ENCODE peak calls at places on chromosomes 3 and 15, in ten cellular contexts. One of them, this sample, is unnamed.

GRCh38 chr3:71523628-71524027 is 59.9 kb downstream of the FOXP1 start:
- DNase-seq in GM13977: no peak
- DNase-seq in activated T-cell treated with anti-CD3 and anti-CD28 coated beads, Interleukin-2, amount 50 U/mL, for 48 hours: no peak
- DNase-seq in mesothelial cell of epicardium: no peak
- DNase-seq in lung: no peak
- DNase-seq in fibroblast of the conjunctiva: no peak
- DNase-seq in IMR-90: no peak
- DNase-seq in CD4-positive, alpha-beta memory T cell: no peak
- DNase-seq in stimulated activated CD4-positive, alpha-beta T cell treated with anti-CD3 and anti-CD28 coated beads, Interleukin-2, amount 100 ng/mL, for 48 hours: no peak
- DNase-seq in aorta: no peak
- DNase-seq in this sample: peak

GRCh38 chr3:111802700-111803099 is 56.4 kb upstream of the PHLDB2 start:
- DNase-seq in stimulated activated CD4-positive, alpha-beta T cell treated with anti-CD3 and anti-CD28 coated beads, Interleukin-2, amount 100 ng/mL, for 48 hours: no peak
- DNase-seq in CD4-positive, alpha-beta memory T cell: no peak
- DNase-seq in aorta: no peak
- DNase-seq in lung: no peak
- DNase-seq in mesothelial cell of epicardium: no peak
- DNase-seq in IMR-90: no peak
- DNase-seq in activated T-cell treated with anti-CD3 and anti-CD28 coated beads, Interleukin-2, amount 50 U/mL, for 48 hours: no peak
- DNase-seq in GM13977: no peak
- DNase-seq in fibroblast of the conjunctiva: no peak
- DNase-seq in this sample: no peak

GRCh38 chr3:26281284-26281977 is 341.1 kb upstream of the LRRC3B start:
- DNase-seq in aorta: no peak
- DNase-seq in mesothelial cell of epicardium: no peak
- DNase-seq in IMR-90: no peak
- DNase-seq in lung: no peak
- DNase-seq in GM13977: no peak
- DNase-seq in activated T-cell treated with anti-CD3 and anti-CD28 coated beads, Interleukin-2, amount 50 U/mL, for 48 hours: no peak
- DNase-seq in stimulated activated CD4-positive, alpha-beta T cell treated with anti-CD3 and anti-CD28 coated beads, Interleukin-2, amount 100 ng/mL, for 48 hours: no peak
- DNase-seq in CD4-positive, alpha-beta memory T cell: no peak
- DNase-seq in fibroblast of the conjunctiva: no peak
- DNase-seq in this sample: no peak

GRCh38 chr3:151903501-151903991 is 30.1 kb downstream of the SUCNR1 start:
- DNase-seq in CD4-positive, alpha-beta memory T cell: no peak
- DNase-seq in lung: no peak
- DNase-seq in stimulated activated CD4-positive, alpha-beta T cell treated with anti-CD3 and anti-CD28 coated beads, Interleukin-2, amount 100 ng/mL, for 48 hours: no peak
- DNase-seq in fibroblast of the conjunctiva: peak
- DNase-seq in IMR-90: peak
- DNase-seq in mesothelial cell of epicardium: no peak
- DNase-seq in GM13977: no peak
- DNase-seq in activated T-cell treated with anti-CD3 and anti-CD28 coated beads, Interleukin-2, amount 50 U/mL, for 48 hours: no peak
- DNase-seq in aorta: no peak
- DNase-seq in this sample: peak

GRCh38 chr3:58049143-58049785 is 41.0 kb downstream of the FLNB start:
- DNase-seq in mesothelial cell of epicardium: peak
- DNase-seq in activated T-cell treated with anti-CD3 and anti-CD28 coated beads, Interleukin-2, amount 50 U/mL, for 48 hours: no peak
- DNase-seq in CD4-positive, alpha-beta memory T cell: no peak
- DNase-seq in IMR-90: peak
- DNase-seq in GM13977: no peak
- DNase-seq in stimulated activated CD4-positive, alpha-beta T cell treated with anti-CD3 and anti-CD28 coated beads, Interleukin-2, amount 100 ng/mL, for 48 hours: no peak
- DNase-seq in fibroblast of the conjunctiva: peak
- DNase-seq in lung: peak
- DNase-seq in aorta: no peak
- DNase-seq in this sample: peak

GRCh38 chr15:48794697-48795134 is 16.2 kb downstream of the CEP152 start:
- DNase-seq in lung: no peak
- DNase-seq in CD4-positive, alpha-beta memory T cell: no peak
- DNase-seq in aorta: no peak
- DNase-seq in GM13977: peak
- DNase-seq in activated T-cell treated with anti-CD3 and anti-CD28 coated beads, Interleukin-2, amount 50 U/mL, for 48 hours: no peak
- DNase-seq in IMR-90: peak
- DNase-seq in fibroblast of the conjunctiva: no peak
- DNase-seq in stimulated activated CD4-positive, alpha-beta T cell treated with anti-CD3 and anti-CD28 coated beads, Interleukin-2, amount 100 ng/mL, for 48 hours: no peak
- DNase-seq in mesothelial cell of epicardium: no peak
- DNase-seq in this sample: peak

GRCh38 chr3:16369247-16369646 is 104.2 kb downstream of the OXNAD1 start:
- DNase-seq in stimulated activated CD4-positive, alpha-beta T cell treated with anti-CD3 and anti-CD28 coated beads, Interleukin-2, amount 100 ng/mL, for 48 hours: no peak
- DNase-seq in activated T-cell treated with anti-CD3 and anti-CD28 coated beads, Interleukin-2, amount 50 U/mL, for 48 hours: no peak
- DNase-seq in mesothelial cell of epicardium: no peak
- DNase-seq in aorta: no peak
- DNase-seq in GM13977: no peak
- DNase-seq in IMR-90: no peak
- DNase-seq in CD4-positive, alpha-beta memory T cell: no peak
- DNase-seq in lung: no peak
- DNase-seq in fibroblast of the conjunctiva: no peak
- DNase-seq in this sample: no peak

GRCh38 chr3:8993331-8993730 is 30.1 kb upstream of the RAD18 start:
- DNase-seq in activated T-cell treated with anti-CD3 and anti-CD28 coated beads, Interleukin-2, amount 50 U/mL, for 48 hours: no peak
- DNase-seq in IMR-90: no peak
- DNase-seq in CD4-positive, alpha-beta memory T cell: no peak
- DNase-seq in mesothelial cell of epicardium: no peak
- DNase-seq in stimulated activated CD4-positive, alpha-beta T cell treated with anti-CD3 and anti-CD28 coated beads, Interleukin-2, amount 100 ng/mL, for 48 hours: no peak
- DNase-seq in fibroblast of the conjunctiva: no peak
- DNase-seq in aorta: no peak
- DNase-seq in GM13977: no peak
- DNase-seq in lung: no peak
- DNase-seq in this sample: no peak

GRCh38 chr3:31974454-31974853 is 6.6 kb downstream of the OSBPL10 start:
- DNase-seq in stimulated activated CD4-positive, alpha-beta T cell treated with anti-CD3 and anti-CD28 coated beads, Interleukin-2, amount 100 ng/mL, for 48 hours: no peak
- DNase-seq in activated T-cell treated with anti-CD3 and anti-CD28 coated beads, Interleukin-2, amount 50 U/mL, for 48 hours: no peak
- DNase-seq in aorta: no peak
- DNase-seq in CD4-positive, alpha-beta memory T cell: no peak
- DNase-seq in mesothelial cell of epicardium: no peak
- DNase-seq in GM13977: no peak
- DNase-seq in lung: no peak
- DNase-seq in IMR-90: peak
- DNase-seq in fibroblast of the conjunctiva: peak
- DNase-seq in this sample: no peak

GRCh38 chr15:78605201-78605600 is 15.6 kb downstream of the CHRNA3 start:
- DNase-seq in lung: no peak
- DNase-seq in GM13977: no peak
- DNase-seq in mesothelial cell of epicardium: no peak
- DNase-seq in CD4-positive, alpha-beta memory T cell: no peak
- DNase-seq in aorta: no peak
- DNase-seq in stimulated activated CD4-positive, alpha-beta T cell treated with anti-CD3 and anti-CD28 coated beads, Interleukin-2, amount 100 ng/mL, for 48 hours: no peak
- DNase-seq in activated T-cell treated with anti-CD3 and anti-CD28 coated beads, Interleukin-2, amount 50 U/mL, for 48 hours: no peak
- DNase-seq in IMR-90: no peak
- DNase-seq in fibroblast of the conjunctiva: no peak
- DNase-seq in this sample: no peak

GRCh38 chr3:193903976-193904375 is 232.0 kb upstream of the HES1 start:
- DNase-seq in CD4-positive, alpha-beta memory T cell: no peak
- DNase-seq in aorta: no peak
- DNase-seq in lung: no peak
- DNase-seq in IMR-90: no peak
- DNase-seq in GM13977: no peak
- DNase-seq in activated T-cell treated with anti-CD3 and anti-CD28 coated beads, Interleukin-2, amount 50 U/mL, for 48 hours: no peak
- DNase-seq in fibroblast of the conjunctiva: no peak
- DNase-seq in stimulated activated CD4-positive, alpha-beta T cell treated with anti-CD3 and anti-CD28 coated beads, Interleukin-2, amount 100 ng/mL, for 48 hours: no peak
- DNase-seq in mesothelial cell of epicardium: no peak
- DNase-seq in this sample: no peak

GRCh38 chr15:91867581-91868026 is 14.1 kb downstream of the SLCO3A1 start:
- DNase-seq in activated T-cell treated with anti-CD3 and anti-CD28 coated beads, Interleukin-2, amount 50 U/mL, for 48 hours: no peak
- DNase-seq in lung: peak
- DNase-seq in mesothelial cell of epicardium: no peak
- DNase-seq in CD4-positive, alpha-beta memory T cell: no peak
- DNase-seq in IMR-90: peak
- DNase-seq in aorta: peak
- DNase-seq in fibroblast of the conjunctiva: peak
- DNase-seq in stimulated activated CD4-positive, alpha-beta T cell treated with anti-CD3 and anti-CD28 coated beads, Interleukin-2, amount 100 ng/mL, for 48 hours: no peak
- DNase-seq in GM13977: no peak
- DNase-seq in this sample: peak

GRCh38 chr15:41895491-41895890 is 1.6 kb upstream of the SPTBN5 start:
- DNase-seq in IMR-90: no peak
- DNase-seq in aorta: no peak
- DNase-seq in stimulated activated CD4-positive, alpha-beta T cell treated with anti-CD3 and anti-CD28 coated beads, Interleukin-2, amount 100 ng/mL, for 48 hours: no peak
- DNase-seq in GM13977: no peak
- DNase-seq in activated T-cell treated with anti-CD3 and anti-CD28 coated beads, Interleukin-2, amount 50 U/mL, for 48 hours: no peak
- DNase-seq in fibroblast of the conjunctiva: no peak
- DNase-seq in CD4-positive, alpha-beta memory T cell: no peak
- DNase-seq in mesothelial cell of epicardium: no peak
- DNase-seq in lung: no peak
- DNase-seq in this sample: no peak

GRCh38 chr3:56878046-56878445 is 76.3 kb upstream of the ARHGEF3 start:
- DNase-seq in fibroblast of the conjunctiva: no peak
- DNase-seq in stimulated activated CD4-positive, alpha-beta T cell treated with anti-CD3 and anti-CD28 coated beads, Interleukin-2, amount 100 ng/mL, for 48 hours: peak
- DNase-seq in mesothelial cell of epicardium: no peak
- DNase-seq in CD4-positive, alpha-beta memory T cell: peak
- DNase-seq in GM13977: peak
- DNase-seq in aorta: no peak
- DNase-seq in activated T-cell treated with anti-CD3 and anti-CD28 coated beads, Interleukin-2, amount 50 U/mL, for 48 hours: peak
- DNase-seq in lung: no peak
- DNase-seq in IMR-90: peak
- DNase-seq in this sample: peak

GRCh38 chr15:39077998-39078397 is 502.9 kb upstream of the THBS1 start:
- DNase-seq in activated T-cell treated with anti-CD3 and anti-CD28 coated beads, Interleukin-2, amount 50 U/mL, for 48 hours: no peak
- DNase-seq in mesothelial cell of epicardium: no peak
- DNase-seq in CD4-positive, alpha-beta memory T cell: no peak
- DNase-seq in stimulated activated CD4-positive, alpha-beta T cell treated with anti-CD3 and anti-CD28 coated beads, Interleukin-2, amount 100 ng/mL, for 48 hours: no peak
- DNase-seq in aorta: no peak
- DNase-seq in GM13977: no peak
- DNase-seq in fibroblast of the conjunctiva: no peak
- DNase-seq in IMR-90: no peak
- DNase-seq in lung: no peak
- DNase-seq in this sample: no peak

GRCh38 chr3:98994128-98994762 is 92.8 kb upstream of the DCBLD2 start:
- DNase-seq in lung: no peak
- DNase-seq in fibroblast of the conjunctiva: peak
- DNase-seq in IMR-90: peak
- DNase-seq in stimulated activated CD4-positive, alpha-beta T cell treated with anti-CD3 and anti-CD28 coated beads, Interleukin-2, amount 100 ng/mL, for 48 hours: no peak
- DNase-seq in aorta: no peak
- DNase-seq in activated T-cell treated with anti-CD3 and anti-CD28 coated beads, Interleukin-2, amount 50 U/mL, for 48 hours: no peak
- DNase-seq in mesothelial cell of epicardium: no peak
- DNase-seq in CD4-positive, alpha-beta memory T cell: no peak
- DNase-seq in GM13977: no peak
- DNase-seq in this sample: peak

GRCh38 chr15:56802164-56802563 is 68.9 kb upstream of the ZNF280D start:
- DNase-seq in CD4-positive, alpha-beta memory T cell: no peak
- DNase-seq in stimulated activated CD4-positive, alpha-beta T cell treated with anti-CD3 and anti-CD28 coated beads, Interleukin-2, amount 100 ng/mL, for 48 hours: no peak
- DNase-seq in fibroblast of the conjunctiva: no peak
- DNase-seq in IMR-90: no peak
- DNase-seq in mesothelial cell of epicardium: no peak
- DNase-seq in GM13977: no peak
- DNase-seq in aorta: no peak
- DNase-seq in lung: no peak
- DNase-seq in activated T-cell treated with anti-CD3 and anti-CD28 coated beads, Interleukin-2, amount 50 U/mL, for 48 hours: no peak
- DNase-seq in this sample: no peak

GRCh38 chr3:72165337-72165736 is 380.4 kb upstream of the PROK2 start:
- DNase-seq in IMR-90: peak
- DNase-seq in aorta: no peak
- DNase-seq in stimulated activated CD4-positive, alpha-beta T cell treated with anti-CD3 and anti-CD28 coated beads, Interleukin-2, amount 100 ng/mL, for 48 hours: no peak
- DNase-seq in CD4-positive, alpha-beta memory T cell: no peak
- DNase-seq in lung: no peak
- DNase-seq in GM13977: no peak
- DNase-seq in activated T-cell treated with anti-CD3 and anti-CD28 coated beads, Interleukin-2, amount 50 U/mL, for 48 hours: no peak
- DNase-seq in fibroblast of the conjunctiva: no peak
- DNase-seq in mesothelial cell of epicardium: no peak
- DNase-seq in this sample: peak

GRCh38 chr15:78684645-78685044 is 43.6 kb upstream of the CHRNB4 start:
- DNase-seq in CD4-positive, alpha-beta memory T cell: no peak
- DNase-seq in stimulated activated CD4-positive, alpha-beta T cell treated with anti-CD3 and anti-CD28 coated beads, Interleukin-2, amount 100 ng/mL, for 48 hours: no peak
- DNase-seq in fibroblast of the conjunctiva: no peak
- DNase-seq in activated T-cell treated with anti-CD3 and anti-CD28 coated beads, Interleukin-2, amount 50 U/mL, for 48 hours: no peak
- DNase-seq in GM13977: no peak
- DNase-seq in lung: no peak
- DNase-seq in aorta: no peak
- DNase-seq in IMR-90: no peak
- DNase-seq in mesothelial cell of epicardium: peak
- DNase-seq in this sample: no peak